ENCODE peak calls at places on chromosomes 4 and X, in ten cellular contexts. N is immature natural killer cell; J is NCI-H2029; R is Right ventricle myocardium inferior; S is stimulated activated CD4-positive, alpha-beta T cell treated with anti-CD3 and anti-CD28 coated beads, Interleukin-15, amount 100 ng/mL, for 1 hour; C is NCI-H1417; A is lung; K is EL; X is left cardiac atrium; Y is OCI-M1. O is an unnamed sample.

GRCh38 chr4:177484613-177485021 is 42.4 kb upstream of the AGA start:
- DNase-seq in N (no peak), J (no peak), R (no peak), S (no peak), C (no peak), A (no peak), K (peak), X (no peak), Y (no peak), O (peak)

GRCh38 chr4:73259552-73260140 is 1.0 kb upstream of the ANKRD17 start:
- DNase-seq in N (no peak), J (no peak), R (no peak), S (no peak), C (no peak), A (no peak), K (no peak), X (no peak), Y (peak), O (peak)

GRCh38 chr4:166198041-166198440 is 325.0 kb downstream of the TLL1 start:
- DNase-seq in N (no peak), J (no peak), R (no peak), S (no peak), C (no peak), A (no peak), K (no peak), X (no peak), Y (no peak), O (no peak)

GRCh38 chr4:16072168-16072567 is 11.7 kb downstream of the PROM1 start:
- DNase-seq in N (no peak), J (no peak), R (no peak), S (no peak), C (no peak), A (no peak), K (no peak), X (no peak), Y (peak), O (no peak)

GRCh38 chrX:134604701-134605271 is 53.5 kb downstream of the PLAC1 start:
- DNase-seq in N (no peak), J (peak), R (no peak), S (no peak), C (peak), A (peak), K (no peak), X (peak), Y (peak), O (peak)

GRCh38 chr4:104128031-104128849 is 366.5 kb downstream of the CXXC4 start:
- DNase-seq in N (no peak), J (no peak), R (no peak), S (no peak), C (no peak), A (no peak), K (no peak), X (no peak), Y (peak), O (no peak)

GRCh38 chrX:64885850-64886249 is 90.4 kb downstream of the ZC4H2 start:
- DNase-seq in N (peak), J (no peak), R (no peak), S (no peak), C (no peak), A (no peak), K (no peak), X (no peak), Y (peak), O (no peak)

GRCh38 chr4:147828361-147828760 is 96.5 kb downstream of the ARHGAP10 start:
- DNase-seq in N (no peak), J (no peak), R (no peak), S (no peak), C (no peak), A (no peak), K (peak), X (no peak), Y (no peak), O (peak)

GRCh38 chrX:100216083-100216482 is 194.0 kb downstream of the PCDH19 start:
- DNase-seq in N (no peak), J (no peak), R (no peak), S (no peak), C (no peak), A (no peak), K (no peak), X (no peak), Y (no peak), O (no peak)

GRCh38 chr4:144734522-144734921 is 88.6 kb downstream of the HHIP start:
- DNase-seq in N (no peak), J (no peak), R (no peak), S (no peak), C (no peak), A (no peak), K (peak), X (no peak), Y (no peak), O (peak)

GRCh38 chr4:74451214-74451661 is 6.3 kb downstream of the AREG start:
- DNase-seq in N (no peak), J (peak), R (no peak), S (no peak), C (no peak), A (no peak), K (peak), X (no peak), Y (peak), O (peak)

GRCh38 chr4:157713342-157713741 is 459.5 kb downstream of the GASK1B start:
- DNase-seq in N (no peak), J (peak), R (no peak), S (no peak), C (no peak), A (no peak), K (no peak), X (no peak), Y (no peak), O (no peak)

GRCh38 chr4:127846061-127846460 is 34.6 kb upstream of the PLK4 start:
- DNase-seq in N (no peak), J (no peak), R (no peak), S (no peak), C (no peak), A (no peak), K (no peak), X (no peak), Y (peak), O (no peak)

GRCh38 chrX:39813631-39814246 is 284.0 kb downstream of the BCOR start:
- DNase-seq in N (no peak), J (peak), R (peak), S (no peak), C (no peak), A (no peak), K (no peak), X (peak), Y (no peak), O (peak)

GRCh38 chr4:151649461-151649860 is 111.3 kb downstream of the GATB start:
- DNase-seq in N (no peak), J (no peak), R (no peak), S (no peak), C (no peak), A (no peak), K (no peak), X (no peak), Y (peak), O (no peak)

GRCh38 chrX:12946838-12947544 is 27.9 kb upstream of the TMSB4X start:
- DNase-seq in N (peak), J (peak), R (peak), S (peak), C (peak), A (peak), K (peak), X (peak), Y (peak), O (peak)

GRCh38 chr4:6987566-6987920 is 55.6 kb upstream of the TADA2B start:
- DNase-seq in N (no peak), J (no peak), R (no peak), S (no peak), C (peak), A (no peak), K (peak), X (no peak), Y (peak), O (peak)

GRCh38 chrX:72366746-72367145 is 61.0 kb upstream of the CITED1 start:
- DNase-seq in N (no peak), J (no peak), R (no peak), S (no peak), C (no peak), A (no peak), K (no peak), X (no peak), Y (no peak), O (no peak)

GRCh38 chr4:37095925-37096324 is 148.6 kb upstream of the NWD2 start:
- DNase-seq in N (no peak), J (no peak), R (no peak), S (no peak), C (no peak), A (no peak), K (no peak), X (no peak), Y (no peak), O (no peak)

GRCh38 chrX:40933132-40934078 is 151.8 kb upstream of the USP9X start:
- DNase-seq in N (peak), J (no peak), R (no peak), S (no peak), C (no peak), A (no peak), K (peak), X (no peak), Y (peak), O (peak)

GRCh38 chr4:169249214-169249973 is 21.4 kb downstream of the SH3RF1 start:
- DNase-seq in N (no peak), J (no peak), R (no peak), S (no peak), C (no peak), A (no peak), K (no peak), X (no peak), Y (peak), O (peak)

GRCh38 chr4:159563257-159563656 is 460.4 kb downstream of the RAPGEF2 start:
- DNase-seq in N (no peak), J (no peak), R (no peak), S (no peak), C (no peak), A (no peak), K (no peak), X (no peak), Y (no peak), O (no peak)

GRCh38 chr4:1340181-1340747 is 6.7 kb upstream of the UVSSA start:
- DNase-seq in N (no peak), J (no peak), R (peak), S (no peak), C (no peak), A (no peak), K (no peak), X (no peak), Y (no peak), O (no peak)

GRCh38 chr4:163790231-163790630 is 295.7 kb downstream of the TMA16 start:
- DNase-seq in N (no peak), J (no peak), R (no peak), S (no peak), C (no peak), A (no peak), K (no peak), X (no peak), Y (no peak), O (no peak)

GRCh38 chr4:71456841-71457240 is 118.0 kb downstream of the SLC4A4 start:
- DNase-seq in N (no peak), J (no peak), R (no peak), S (no peak), C (no peak), A (no peak), K (peak), X (no peak), Y (no peak), O (peak)

O was measured in iris pigment epithelial cell.